ENCODE peak calls at places on chromosomes 2 and 18, in ten cellular contexts. M is GM12865; E is pancreas; U is AG10803; F is stimulated activated CD4-positive, alpha-beta T cell treated with anti-CD3 and anti-CD28 coated beads, Interleukin-2, amount 100 ng/mL, for 48 hours; J is activated CD4-positive, alpha-beta T cell treated with anti-CD3 and anti-CD28 coated beads, Interleukin-2, amount 50 U/mL, for 4 hours; Z is psoas muscle; K is CD8-positive, alpha-beta T cell; X is SK-N-DZ; Y is memory B cell. O is an unnamed sample.

GRCh38 chr2:139585133-139585532 is 804.9 kb upstream of the NXPH2 start:
- DNase-seq in J (no peak), M (no peak), Y (no peak), U (no peak), Z (no peak), X (no peak), E (no peak), F (no peak), K (no peak), O (no peak)

GRCh38 chr2:98269274-98269673 is 77.0 kb upstream of the CNGA3 start:
- DNase-seq in Y (no peak), K (no peak), E (no peak), U (peak), Z (no peak), M (peak), F (peak), X (peak), J (no peak), O (peak)

GRCh38 chr18:23738151-23738550 is 48.9 kb downstream of the LAMA3 start:
- DNase-seq in Y (no peak), J (no peak), M (no peak), K (no peak), X (no peak), F (no peak), Z (no peak), E (no peak), U (no peak), O (no peak)

GRCh38 chr18:7516505-7517117 is 50.5 kb upstream of the PTPRM start:
- DNase-seq in F (no peak), M (no peak), J (no peak), X (peak), U (no peak), Z (no peak), K (no peak), Y (no peak), E (no peak), O (no peak)

GRCh38 chr2:186187854-186188253 is 298.2 kb upstream of the ZC3H15 start:
- DNase-seq in X (no peak), J (no peak), Y (no peak), E (no peak), F (no peak), Z (no peak), M (no peak), K (no peak), U (no peak), O (no peak)

GRCh38 chr2:20661981-20662937 is 4.7 kb upstream of the GDF7 start:
- DNase-seq in U (no peak), E (no peak), J (no peak), Y (no peak), K (no peak), X (no peak), M (no peak), F (no peak), Z (no peak), O (no peak)

GRCh38 chr2:208306291-208306690 is 40.2 kb downstream of the PIKFYVE start:
- DNase-seq in E (no peak), X (no peak), J (no peak), F (no peak), Z (no peak), Y (no peak), M (no peak), K (no peak), U (peak), O (no peak)

GRCh38 chr2:75100691-75101236 is 98.6 kb downstream of the TACR1 start:
- DNase-seq in M (no peak), Z (no peak), E (no peak), Y (no peak), U (peak), J (no peak), K (no peak), X (no peak), F (no peak), O (peak)

GRCh38 chr2:68727698-68728375 is 6.8 kb upstream of the ARHGAP25 start:
- DNase-seq in Z (no peak), X (no peak), F (no peak), E (no peak), J (no peak), K (no peak), M (no peak), U (peak), Y (no peak), O (peak)